ENCODE peak calls at places on chromosomes 2 and 18, in five cellular contexts. One of them, this sample, is unnamed. For H3K36me3, the result is how much of the 10 kb centered on the place peaks cover.

GRCh38 chr2:155099784-155100183 is 401.3 kb downstream of the KCNJ3 start:
- DNase-seq in body of pancreas: no peak
- DNase-seq in PC-3: peak
- DNase-seq in SK-N-MC: no peak
- DNase-seq in GM23248: no peak
- DNase-seq in this sample: peak

GRCh38 chr2:199692489-199692888 is 158.5 kb downstream of the FTCDNL1 start:
- DNase-seq in GM23248: no peak
- DNase-seq in PC-3: peak
- DNase-seq in body of pancreas: peak
- DNase-seq in SK-N-MC: peak
- DNase-seq in this sample: peak

GRCh38 chr2:111905990-111906735 is 7.8 kb downstream of the MERTK start:
- DNase-seq in body of pancreas: peak
- DNase-seq in PC-3: no peak
- DNase-seq in SK-N-MC: peak
- DNase-seq in GM23248: no peak
- DNase-seq in this sample: no peak

GRCh38 chr2:127196549-127196948 is 23.6 kb downstream of the CYP27C1 start:
- DNase-seq in PC-3: no peak
- DNase-seq in GM23248: no peak
- DNase-seq in SK-N-MC: no peak
- DNase-seq in body of pancreas: no peak
- DNase-seq in this sample: no peak

GRCh38 chr18:65093341-65093740 is 657.5 kb upstream of the CDH7 start:
- DNase-seq in body of pancreas: no peak
- DNase-seq in PC-3: no peak
- DNase-seq in SK-N-MC: no peak
- DNase-seq in GM23248: no peak
- DNase-seq in this sample: no peak

GRCh38 chr18:32879497-32879896 is 106.7 kb upstream of the KLHL14 start:
- DNase-seq in body of pancreas: no peak
- DNase-seq in GM23248: no peak
- DNase-seq in SK-N-MC: no peak
- DNase-seq in PC-3: no peak
- DNase-seq in this sample: no peak

GRCh38 chr18:6057604-6058003 is 162.3 kb upstream of the TMEM200C start:
- DNase-seq in SK-N-MC: no peak
- DNase-seq in PC-3: peak
- DNase-seq in GM23248: peak
- DNase-seq in body of pancreas: no peak
- DNase-seq in this sample: no peak

GRCh38 chr2:206004004-206004693 is 81.8 kb downstream of the INO80D start:
- DNase-seq in GM23248: no peak
- DNase-seq in body of pancreas: peak
- DNase-seq in PC-3: peak
- DNase-seq in SK-N-MC: no peak
- DNase-seq in this sample: peak

GRCh38 chr2:169452080-169452479 is 27.2 kb upstream of the BBS5 start:
- DNase-seq in PC-3: peak
- DNase-seq in GM23248: peak
- DNase-seq in SK-N-MC: peak
- DNase-seq in body of pancreas: no peak
- DNase-seq in this sample: peak

GRCh38 chr2:216855614-216856013 is 4.2 kb downstream of the TNP1 start:
- DNase-seq in body of pancreas: no peak
- DNase-seq in GM23248: no peak
- DNase-seq in SK-N-MC: no peak
- DNase-seq in PC-3: no peak
- DNase-seq in this sample: no peak

GRCh38 chr2:218727502-218728165 is 17.0 kb downstream of the TTLL4 start:
- DNase-seq in PC-3: peak
- DNase-seq in body of pancreas: no peak
- DNase-seq in GM23248: peak
- DNase-seq in SK-N-MC: no peak
- DNase-seq in this sample: no peak

GRCh38 chr2:137173514-137173913 is 408.2 kb downstream of the THSD7B start:
- DNase-seq in GM23248: peak
- DNase-seq in body of pancreas: no peak
- DNase-seq in SK-N-MC: no peak
- DNase-seq in PC-3: peak
- DNase-seq in this sample: no peak

GRCh38 chr18:275486-275885 is 7.6 kb upstream of the THOC1 start:
- DNase-seq in PC-3: no peak
- DNase-seq in SK-N-MC: no peak
- DNase-seq in body of pancreas: no peak
- DNase-seq in GM23248: no peak
- DNase-seq in this sample: no peak

GRCh38 chr18:74596959-74597661 is 560 bp upstream of the ZNF407 start:
- DNase-seq in body of pancreas: peak
- DNase-seq in GM23248: peak
- DNase-seq in SK-N-MC: peak
- DNase-seq in PC-3: no peak
- DNase-seq in this sample: peak

GRCh38 chr2:86068098-86069047 is 37.3 kb downstream of the POLR1A start:
- DNase-seq in body of pancreas: no peak
- DNase-seq in SK-N-MC: no peak
- DNase-seq in PC-3: no peak
- DNase-seq in GM23248: peak
- DNase-seq in this sample: peak

GRCh38 chr2:98465456-98466201 is 21.0 kb downstream of the INPP4A start:
- DNase-seq in SK-N-MC: peak
- DNase-seq in PC-3: peak
- DNase-seq in body of pancreas: peak
- DNase-seq in GM23248: peak
- DNase-seq in this sample: peak

GRCh38 chr2:37711831-37712230 is 40.4 kb upstream of the CDC42EP3 start:
- DNase-seq in SK-N-MC: no peak
- DNase-seq in body of pancreas: no peak
- DNase-seq in GM23248: peak
- DNase-seq in PC-3: peak
- DNase-seq in this sample: no peak

GRCh38 chr18:61159246-61159645 is 174.0 kb upstream of the CDH20 start:
- DNase-seq in GM23248: no peak
- DNase-seq in SK-N-MC: no peak
- DNase-seq in body of pancreas: no peak
- DNase-seq in PC-3: no peak
- DNase-seq in this sample: no peak

GRCh38 chr18:59026831-59027410 is 112.8 kb upstream of the SEC11C start:
- DNase-seq in PC-3: no peak
- DNase-seq in body of pancreas: no peak
- DNase-seq in SK-N-MC: no peak
- DNase-seq in GM23248: no peak
- DNase-seq in this sample: no peak

GRCh38 chr2:120729410-120730052 is 6.1 kb upstream of the GLI2 start:
- DNase-seq in GM23248: peak
- DNase-seq in PC-3: peak
- DNase-seq in body of pancreas: no peak
- DNase-seq in SK-N-MC: no peak
- DNase-seq in this sample: peak

GRCh38 chr2:84395819-84396218 is 63.3 kb downstream of the SUCLG1 start:
- DNase-seq in PC-3: no peak
- DNase-seq in SK-N-MC: no peak
- DNase-seq in body of pancreas: no peak
- DNase-seq in GM23248: peak
- DNase-seq in this sample: no peak

GRCh38 chr18:63445067-63445466 is 22.8 kb upstream of the VPS4B start:
- DNase-seq in SK-N-MC: no peak
- DNase-seq in GM23248: peak
- DNase-seq in PC-3: no peak
- DNase-seq in body of pancreas: no peak
- DNase-seq in this sample: no peak
- H3K27ac ChIP-seq in SK-N-MC: peak
- H3K27ac ChIP-seq in GM23248: peak
- H3K27ac ChIP-seq in PC-3: peak
- H3K27ac ChIP-seq in body of pancreas: peak
- H3K27ac ChIP-seq in this sample: no peak

GRCh38 chr2:30341500-30342267 is 105.4 kb upstream of the LCLAT1 start:
- DNase-seq in PC-3: no peak
- DNase-seq in GM23248: no peak
- DNase-seq in SK-N-MC: no peak
- DNase-seq in body of pancreas: no peak
- DNase-seq in this sample: no peak

GRCh38 chr2:30348825-30349224 is 98.2 kb upstream of the LCLAT1 start:
- DNase-seq in GM23248: no peak
- DNase-seq in PC-3: no peak
- DNase-seq in SK-N-MC: no peak
- DNase-seq in body of pancreas: no peak
- DNase-seq in this sample: no peak

GRCh38 chr2:30349691-30350090 is 97.4 kb upstream of the LCLAT1 start:
- DNase-seq in PC-3: no peak
- DNase-seq in SK-N-MC: no peak
- DNase-seq in body of pancreas: no peak
- DNase-seq in GM23248: peak
- DNase-seq in this sample: no peak

GRCh38 chr2:30351087-30351486 is 96.0 kb upstream of the LCLAT1 start:
- DNase-seq in SK-N-MC: no peak
- DNase-seq in GM23248: no peak
- DNase-seq in body of pancreas: no peak
- DNase-seq in PC-3: no peak
- DNase-seq in this sample: no peak

DNA sequence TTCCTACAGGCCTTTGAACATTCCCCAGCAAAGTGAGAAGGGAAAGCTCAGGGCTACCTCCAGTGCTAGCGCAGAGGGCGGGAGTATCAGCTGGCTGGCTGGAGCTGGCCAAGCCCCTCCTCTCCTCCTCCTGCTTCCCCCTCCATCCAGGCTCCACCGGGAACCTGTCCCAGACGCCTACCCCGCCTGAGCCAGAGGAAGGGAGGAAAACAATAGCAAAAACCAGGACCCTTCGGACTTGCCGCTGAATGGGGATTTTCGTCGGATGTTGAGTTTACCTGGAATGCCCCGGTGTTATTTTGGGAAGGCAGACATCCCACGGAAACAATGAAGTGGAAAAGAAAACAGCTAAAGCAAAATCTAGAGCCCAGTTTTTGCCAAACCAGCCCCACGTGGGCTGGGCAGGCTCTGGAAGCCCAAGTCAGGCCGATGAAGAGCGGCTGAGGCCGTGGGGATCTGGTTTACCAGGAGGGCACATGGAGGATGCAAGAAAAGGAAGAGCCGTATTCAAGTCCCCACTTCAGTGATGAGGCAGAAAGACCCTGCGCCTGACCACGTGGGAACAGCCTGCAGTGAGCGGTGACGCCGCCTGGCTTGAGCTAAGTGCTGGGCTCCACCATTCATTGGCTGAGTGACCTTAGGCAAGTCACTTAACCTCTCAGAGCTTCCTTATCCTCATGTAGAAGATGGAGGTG is 100.4 kb upstream of the LCLAT1 start:
- DNase-seq in GM23248: peak
- DNase-seq in body of pancreas: peak
- DNase-seq in PC-3: no peak
- DNase-seq in SK-N-MC: no peak
- DNase-seq in this sample: peak
- H3K4me3 ChIP-seq in GM23248: peak
- H3K4me3 ChIP-seq in body of pancreas: no peak
- H3K4me3 ChIP-seq in PC-3: no peak
- H3K4me3 ChIP-seq in SK-N-MC: no peak
- H3K4me3 ChIP-seq in this sample: no peak

DNA sequence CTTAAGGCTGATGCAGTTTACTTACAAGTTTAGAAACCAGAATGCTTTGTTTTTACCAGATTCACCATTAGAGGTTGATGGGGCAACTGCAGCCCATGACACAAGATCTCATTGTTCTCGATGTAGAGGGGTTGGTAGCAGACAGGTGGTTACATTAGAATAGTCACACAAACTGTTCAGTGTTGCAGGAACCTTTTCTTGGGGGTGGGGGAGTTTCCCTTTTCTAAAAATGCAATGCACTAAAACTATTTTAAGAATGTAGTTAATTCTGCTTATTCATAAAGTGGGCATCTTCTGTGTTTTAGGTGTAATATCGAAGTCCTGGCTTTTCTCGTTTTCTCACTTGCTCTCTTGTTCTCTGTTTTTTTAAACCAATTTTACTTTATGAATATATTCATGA is 99.4 kb upstream of the IL1R2 start:
- DNase-seq in SK-N-MC: no peak
- DNase-seq in GM23248: no peak
- DNase-seq in PC-3: no peak
- DNase-seq in body of pancreas: no peak
- DNase-seq in this sample: peak
- H3K36me3 ChIP-seq in SK-N-MC: under half
- H3K36me3 ChIP-seq in GM23248: half or more
- H3K36me3 ChIP-seq in PC-3: half or more
- H3K36me3 ChIP-seq in body of pancreas: under half
- H3K36me3 ChIP-seq in this sample: under half

DNA sequence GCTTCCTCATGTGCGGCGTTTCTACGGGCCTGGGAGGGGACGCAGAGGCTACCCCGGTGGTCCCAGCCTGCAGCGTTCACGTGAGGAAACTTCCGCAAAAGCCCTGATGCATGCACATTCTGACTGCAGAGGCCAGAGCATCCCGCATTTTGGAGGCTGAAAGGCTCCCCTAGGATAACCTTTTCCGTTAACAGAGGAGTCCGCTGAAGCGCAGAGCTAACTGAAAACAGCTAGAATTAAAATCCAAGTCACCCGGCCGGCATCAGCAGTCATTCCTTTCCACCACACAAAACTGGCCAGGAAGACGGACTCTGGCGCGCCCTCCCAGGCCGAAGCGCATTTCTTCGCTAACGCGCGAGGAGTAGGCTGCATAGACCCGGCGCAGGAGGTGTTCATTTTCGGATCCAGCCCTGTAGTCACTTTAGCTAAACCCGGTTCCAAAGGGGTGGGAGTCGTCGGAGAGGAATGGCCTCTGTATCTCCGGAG is 747 bp upstream of the TUBB6 start:
- DNase-seq in SK-N-MC: no peak
- DNase-seq in body of pancreas: no peak
- DNase-seq in PC-3: no peak
- DNase-seq in GM23248: peak
- DNase-seq in this sample: no peak
- H3K27ac ChIP-seq in SK-N-MC: peak
- H3K27ac ChIP-seq in body of pancreas: peak
- H3K27ac ChIP-seq in PC-3: no peak
- H3K27ac ChIP-seq in GM23248: peak
- H3K27ac ChIP-seq in this sample: no peak